ENCODE peak calls at places on chromosomes 6 and 20, in seven cellular contexts. N is testis; Y is transverse colon; O is uterus; L is activated CD8-positive, alpha-beta memory T cell treated with anti-CD3 and anti-CD28 coated beads for 4 hours; G is tibial nerve; I is renal cortical epithelial cell. D is an unnamed sample.

GRCh38 chr20:62073323-62073722 is 7.6 kb upstream of the TAF4 start:
- DNase-seq in N (no peak), Y (no peak), O (no peak), L (no peak), G (no peak), I (no peak), D (no peak)

GRCh38 chr6:4398806-4399205 is 263.4 kb upstream of the ECI2 start:
- DNase-seq in N (no peak), Y (no peak), O (no peak), L (no peak), G (no peak), I (no peak), D (no peak)

GRCh38 chr6:139540276-139540675 is 165.8 kb upstream of the CITED2 start:
- DNase-seq in N (no peak), Y (peak), O (no peak), L (no peak), G (peak), I (peak), D (peak)

GRCh38 chr6:35021014-35021413 is 120.1 kb downstream of the TCP11 start:
- DNase-seq in N (peak), Y (no peak), O (peak), L (no peak), G (no peak), I (no peak), D (no peak)

GRCh38 chr6:52285174-52286068 is 879 bp upstream of the MCM3 start:
- DNase-seq in N (no peak), Y (no peak), O (no peak), L (no peak), G (no peak), I (no peak), D (peak)

GRCh38 chr20:35135867-35136586 is 11.1 kb downstream of the EDEM2 start:
- DNase-seq in N (no peak), Y (no peak), O (no peak), L (no peak), G (peak), I (no peak), D (peak)

GRCh38 chr6:1821188-1822183 is 211.8 kb downstream of the FOXC1 start:
- DNase-seq in N (no peak), Y (no peak), O (no peak), L (no peak), G (no peak), I (peak), D (peak)

GRCh38 chr20:50191566-50192363 is 1.1 kb downstream of the CEBPB start:
- DNase-seq in N (peak), Y (peak), O (peak), L (no peak), G (no peak), I (no peak), D (peak)

GRCh38 chr6:84456803-84457202 is 229.4 kb upstream of the CEP162 start:
- DNase-seq in N (no peak), Y (no peak), O (no peak), L (no peak), G (no peak), I (no peak), D (no peak)

GRCh38 chr6:146892613-146893401 is 294.0 kb downstream of the ADGB start:
- DNase-seq in N (no peak), Y (no peak), O (no peak), L (no peak), G (no peak), I (peak), D (peak)

GRCh38 chr6:162485464-162485863 is 242.1 kb downstream of the PRKN start:
- DNase-seq in N (no peak), Y (no peak), O (no peak), L (no peak), G (no peak), I (no peak), D (no peak)

GRCh38 chr20:61562897-61563504 is 310.9 kb downstream of the CDH4 start:
- DNase-seq in N (no peak), Y (no peak), O (no peak), L (no peak), G (no peak), I (no peak), D (no peak)

GRCh38 chr20:62122659-62123449 is 579 bp downstream of the LSM14B start:
- DNase-seq in N (peak), Y (peak), O (peak), L (no peak), G (no peak), I (peak), D (no peak)

GRCh38 chr20:8432435-8433148 is 300.5 kb downstream of the PLCB1 start:
- DNase-seq in N (peak), Y (no peak), O (no peak), L (no peak), G (no peak), I (peak), D (no peak)

GRCh38 chr6:161318456-161318855 is 44.6 kb upstream of the AGPAT4 start:
- DNase-seq in N (peak), Y (no peak), O (no peak), L (no peak), G (no peak), I (no peak), D (no peak)

GRCh38 chr6:56486681-56487080 is 156.0 kb downstream of the DST start:
- DNase-seq in N (no peak), Y (no peak), O (no peak), L (no peak), G (no peak), I (peak), D (no peak)

GRCh38 chr20:49272654-49273053 is 5.2 kb downstream of the ZNFX1 start:
- DNase-seq in N (no peak), Y (no peak), O (no peak), L (no peak), G (no peak), I (no peak), D (no peak)

GRCh38 chr20:60804240-60804917 is 447.7 kb upstream of the CDH4 start:
- DNase-seq in N (no peak), Y (no peak), O (no peak), L (no peak), G (no peak), I (no peak), D (no peak)

GRCh38 chr20:562232-562897 is 18.8 kb upstream of the CSNK2A1 start:
- DNase-seq in N (no peak), Y (no peak), O (no peak), L (no peak), G (no peak), I (no peak), D (no peak)

GRCh38 chr6:6728169-6728941 is 139.8 kb downstream of the LY86 start:
- DNase-seq in N (no peak), Y (no peak), O (no peak), L (no peak), G (no peak), I (no peak), D (no peak)

GRCh38 chr6:170512249-170512648 is 40.9 kb downstream of the PSMB1 start:
- DNase-seq in N (no peak), Y (no peak), O (no peak), L (no peak), G (no peak), I (no peak), D (no peak)

GRCh38 chr6:52590634-52590985 is 13.8 kb upstream of the TRAM2 start:
- DNase-seq in N (no peak), Y (no peak), O (no peak), L (no peak), G (no peak), I (peak), D (peak)

GRCh38 chr6:148273962-148274752 is 68.5 kb upstream of the SASH1 start:
- DNase-seq in N (no peak), Y (no peak), O (no peak), L (no peak), G (no peak), I (no peak), D (no peak)

GRCh38 chr6:105648276-105648675 is 245.4 kb upstream of the PREP start:
- DNase-seq in N (no peak), Y (no peak), O (no peak), L (no peak), G (no peak), I (no peak), D (no peak)

GRCh38 chr6:8556370-8557018 is 121.1 kb upstream of the SLC35B3 start:
- DNase-seq in N (no peak), Y (no peak), O (no peak), L (no peak), G (no peak), I (peak), D (no peak)

GRCh38 chr20:46308258-46309157 is at the start of gene CDH22:
- DNase-seq in N (peak), Y (no peak), O (peak), L (no peak), G (no peak), I (no peak), D (peak)

GRCh38 chr6:7991992-7992815 is 72.0 kb downstream of the BLOC1S5 start:
- DNase-seq in N (no peak), Y (no peak), O (peak), L (no peak), G (peak), I (peak), D (peak)

D was measured in HFFc6.